ENCODE peak calls at places on chromosomes 6 and 20, in seven cellular contexts. V is epithelial cell of proximal tubule; Y is adipocyte; S is astrocyte; H is stimulated activated CD4-positive, alpha-beta T cell treated with anti-CD3 and anti-CD28 coated beads, Interleukin-4, amount 100 ng/mL, for 4 hours; E is fibroblast of lung; X is ovary. A is an unnamed sample.

GRCh38 chr6:53628354-53629119 is 37.0 kb downstream of the KLHL31 start:
- DNase-seq in V (no peak), Y (peak), S (peak), H (no peak), E (peak), X (no peak), A (peak)

GRCh38 chr6:36698871-36699271 is 1.2 kb downstream of the RAB44 start:
- DNase-seq in V (no peak), Y (no peak), S (no peak), H (no peak), E (no peak), X (no peak), A (no peak)

GRCh38 chr20:36314734-36315544 is 8.8 kb downstream of the DLGAP4 start:
- DNase-seq in V (no peak), Y (no peak), S (no peak), H (no peak), E (no peak), X (no peak), A (no peak)

GRCh38 chr6:22036267-22036666 is 260.6 kb downstream of the PRL start:
- DNase-seq in V (peak), Y (no peak), S (peak), H (no peak), E (peak), X (no peak), A (no peak)

GRCh38 chr6:15335916-15336315 is 90.0 kb downstream of the JARID2 start:
- DNase-seq in V (no peak), Y (no peak), S (no peak), H (no peak), E (no peak), X (no peak), A (no peak)

GRCh38 chr6:118705799-118706481 is 54.5 kb upstream of the CEP85L start:
- DNase-seq in V (peak), Y (peak), S (peak), H (peak), E (peak), X (no peak), A (peak)

GRCh38 chr6:34196833-34197195 is 39.9 kb upstream of the HMGA1 start:
- DNase-seq in V (no peak), Y (no peak), S (no peak), H (no peak), E (no peak), X (no peak), A (no peak)

GRCh38 chr20:53575481-53576194 is 18.0 kb downstream of the ZNF217 start:
- DNase-seq in V (no peak), Y (no peak), S (no peak), H (no peak), E (no peak), X (no peak), A (no peak)

GRCh38 chr6:51339728-51340127 is 521.1 kb downstream of the TFAP2B start:
- DNase-seq in V (no peak), Y (no peak), S (no peak), H (no peak), E (no peak), X (no peak), A (no peak)

GRCh38 chr6:167760979-167761793 is 65.5 kb upstream of the AFDN start:
- DNase-seq in V (peak), Y (no peak), S (peak), H (no peak), E (peak), X (peak), A (no peak)